ENCODE peak calls at places on chromosomes 1 and 21, in ten cellular contexts. One of them, this sample, is unnamed.

GRCh38 chr1:117527566-117528102 is 78.2 kb upstream of the TENT5C start:
- DNase-seq in adrenal gland: no peak
- DNase-seq in mucosa of descending colon: no peak
- DNase-seq in epithelial cell of esophagus: no peak
- DNase-seq in BE2C: no peak
- DNase-seq in heart right ventricle: no peak
- DNase-seq in HCT116: no peak
- DNase-seq in neural progenitor cell: no peak
- DNase-seq in fibroblast of mammary gland: peak
- DNase-seq in endothelial cell: no peak
- DNase-seq in this sample: no peak

GRCh38 chr1:218743861-218744505 is 398.8 kb downstream of the TGFB2 start:
- DNase-seq in adrenal gland: no peak
- DNase-seq in mucosa of descending colon: no peak
- DNase-seq in epithelial cell of esophagus: peak
- DNase-seq in BE2C: no peak
- DNase-seq in heart right ventricle: no peak
- DNase-seq in HCT116: no peak
- DNase-seq in neural progenitor cell: no peak
- DNase-seq in fibroblast of mammary gland: no peak
- DNase-seq in endothelial cell: no peak
- DNase-seq in this sample: no peak

GRCh38 chr1:51557168-51557567 is 38.1 kb upstream of the EPS15 start:
- DNase-seq in adrenal gland: no peak
- DNase-seq in mucosa of descending colon: no peak
- DNase-seq in epithelial cell of esophagus: no peak
- DNase-seq in BE2C: no peak
- DNase-seq in heart right ventricle: no peak
- DNase-seq in HCT116: no peak
- DNase-seq in neural progenitor cell: no peak
- DNase-seq in fibroblast of mammary gland: no peak
- DNase-seq in endothelial cell: no peak
- DNase-seq in this sample: no peak

GRCh38 chr1:63442141-63442475 is 74.7 kb downstream of the ALG6 start:
- DNase-seq in adrenal gland: no peak
- DNase-seq in mucosa of descending colon: no peak
- DNase-seq in epithelial cell of esophagus: no peak
- DNase-seq in BE2C: no peak
- DNase-seq in heart right ventricle: no peak
- DNase-seq in HCT116: no peak
- DNase-seq in neural progenitor cell: no peak
- DNase-seq in fibroblast of mammary gland: peak
- DNase-seq in endothelial cell: no peak
- DNase-seq in this sample: no peak

GRCh38 chr1:87556326-87556725 is 227.6 kb downstream of the LMO4 start:
- DNase-seq in adrenal gland: no peak
- DNase-seq in mucosa of descending colon: no peak
- DNase-seq in epithelial cell of esophagus: no peak
- DNase-seq in BE2C: no peak
- DNase-seq in heart right ventricle: no peak
- DNase-seq in HCT116: no peak
- DNase-seq in neural progenitor cell: no peak
- DNase-seq in fibroblast of mammary gland: peak
- DNase-seq in endothelial cell: no peak
- DNase-seq in this sample: no peak

GRCh38 chr1:171841931-171842723 is 829 bp downstream of the DNM3 start:
- DNase-seq in adrenal gland: peak
- DNase-seq in mucosa of descending colon: no peak
- DNase-seq in epithelial cell of esophagus: peak
- DNase-seq in BE2C: peak
- DNase-seq in heart right ventricle: peak
- DNase-seq in HCT116: no peak
- DNase-seq in neural progenitor cell: peak
- DNase-seq in fibroblast of mammary gland: peak
- DNase-seq in endothelial cell: peak
- DNase-seq in this sample: peak

GRCh38 chr21:16294128-16294527 is 564.3 kb downstream of the USP25 start:
- DNase-seq in adrenal gland: no peak
- DNase-seq in mucosa of descending colon: no peak
- DNase-seq in epithelial cell of esophagus: no peak
- DNase-seq in BE2C: no peak
- DNase-seq in heart right ventricle: no peak
- DNase-seq in HCT116: no peak
- DNase-seq in neural progenitor cell: no peak
- DNase-seq in fibroblast of mammary gland: no peak
- DNase-seq in endothelial cell: no peak
- DNase-seq in this sample: no peak

GRCh38 chr21:24738063-24738462 is 869.2 kb downstream of the MRPL39 start:
- DNase-seq in adrenal gland: no peak
- DNase-seq in mucosa of descending colon: no peak
- DNase-seq in epithelial cell of esophagus: no peak
- DNase-seq in BE2C: no peak
- DNase-seq in heart right ventricle: no peak
- DNase-seq in HCT116: no peak
- DNase-seq in neural progenitor cell: no peak
- DNase-seq in fibroblast of mammary gland: no peak
- DNase-seq in endothelial cell: no peak
- DNase-seq in this sample: no peak

GRCh38 chr1:227776277-227776676 is 39.2 kb upstream of the PRSS38 start:
- DNase-seq in adrenal gland: no peak
- DNase-seq in mucosa of descending colon: no peak
- DNase-seq in epithelial cell of esophagus: peak
- DNase-seq in BE2C: no peak
- DNase-seq in heart right ventricle: no peak
- DNase-seq in HCT116: no peak
- DNase-seq in neural progenitor cell: no peak
- DNase-seq in fibroblast of mammary gland: peak
- DNase-seq in endothelial cell: no peak
- DNase-seq in this sample: no peak

GRCh38 chr21:21102874-21103273 is 104.7 kb downstream of the NCAM2 start:
- DNase-seq in adrenal gland: no peak
- DNase-seq in mucosa of descending colon: no peak
- DNase-seq in epithelial cell of esophagus: no peak
- DNase-seq in BE2C: no peak
- DNase-seq in heart right ventricle: no peak
- DNase-seq in HCT116: no peak
- DNase-seq in neural progenitor cell: no peak
- DNase-seq in fibroblast of mammary gland: no peak
- DNase-seq in endothelial cell: no peak
- DNase-seq in this sample: no peak

GRCh38 chr21:21097425-21097824 is 99.2 kb downstream of the NCAM2 start:
- DNase-seq in adrenal gland: no peak
- DNase-seq in mucosa of descending colon: no peak
- DNase-seq in epithelial cell of esophagus: no peak
- DNase-seq in BE2C: no peak
- DNase-seq in heart right ventricle: no peak
- DNase-seq in HCT116: no peak
- DNase-seq in neural progenitor cell: no peak
- DNase-seq in fibroblast of mammary gland: no peak
- DNase-seq in endothelial cell: no peak
- DNase-seq in this sample: no peak

GRCh38 chr21:21103692-21104091 is 105.5 kb downstream of the NCAM2 start:
- DNase-seq in adrenal gland: no peak
- DNase-seq in mucosa of descending colon: no peak
- DNase-seq in epithelial cell of esophagus: no peak
- DNase-seq in BE2C: no peak
- DNase-seq in heart right ventricle: no peak
- DNase-seq in HCT116: no peak
- DNase-seq in neural progenitor cell: no peak
- DNase-seq in fibroblast of mammary gland: no peak
- DNase-seq in endothelial cell: no peak
- DNase-seq in this sample: no peak

GRCh38 chr21:21096956-21097355 is 98.7 kb downstream of the NCAM2 start:
- DNase-seq in adrenal gland: no peak
- DNase-seq in mucosa of descending colon: no peak
- DNase-seq in epithelial cell of esophagus: no peak
- DNase-seq in BE2C: no peak
- DNase-seq in heart right ventricle: no peak
- DNase-seq in HCT116: no peak
- DNase-seq in neural progenitor cell: no peak
- DNase-seq in fibroblast of mammary gland: no peak
- DNase-seq in endothelial cell: no peak
- DNase-seq in this sample: no peak

DNA sequence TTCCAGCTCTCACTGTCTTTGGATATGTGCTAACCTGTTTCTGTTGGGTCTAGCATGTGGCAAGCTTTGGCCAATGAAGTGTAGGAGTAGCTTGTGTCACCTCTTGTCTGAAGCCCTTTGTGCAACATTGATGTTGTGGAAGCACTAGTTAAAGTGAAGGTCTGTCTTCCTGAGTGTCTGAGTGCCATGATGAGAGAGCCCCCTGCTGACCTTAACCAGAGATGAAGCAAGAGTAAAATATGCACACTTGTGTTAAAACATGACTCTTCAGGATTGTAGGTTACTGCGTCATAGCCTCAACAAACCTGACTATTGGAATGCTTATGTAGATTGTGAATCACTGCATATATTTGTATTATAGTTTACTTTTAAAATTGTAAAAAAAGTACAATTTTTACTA is 103.7 kb downstream of the NCAM2 start:
- DNase-seq in adrenal gland: peak
- DNase-seq in mucosa of descending colon: no peak
- DNase-seq in epithelial cell of esophagus: no peak
- DNase-seq in BE2C: peak
- DNase-seq in heart right ventricle: no peak
- DNase-seq in HCT116: no peak
- DNase-seq in neural progenitor cell: peak
- DNase-seq in fibroblast of mammary gland: peak
- DNase-seq in endothelial cell: peak
- DNase-seq in this sample: no peak
- TF ChIP-seq CTCF in adrenal gland: peak
- TF ChIP-seq CTCF in mucosa of descending colon: no peak
- TF ChIP-seq CTCF in epithelial cell of esophagus: no peak
- TF ChIP-seq CTCF in BE2C: peak
- TF ChIP-seq CTCF in heart right ventricle: peak
- TF ChIP-seq CTCF in HCT116: no peak
- TF ChIP-seq CTCF in neural progenitor cell: peak
- TF ChIP-seq CTCF in fibroblast of mammary gland: peak
- TF ChIP-seq CTCF in endothelial cell: no peak
- TF ChIP-seq CTCF in this sample: no peak

GRCh38 chr1:67686272-67687197 is 1.5 kb downstream of the GADD45A start:
- DNase-seq in adrenal gland: peak
- DNase-seq in mucosa of descending colon: peak
- DNase-seq in epithelial cell of esophagus: peak
- DNase-seq in BE2C: peak
- DNase-seq in heart right ventricle: peak
- DNase-seq in HCT116: peak
- DNase-seq in neural progenitor cell: peak
- DNase-seq in fibroblast of mammary gland: peak
- DNase-seq in endothelial cell: peak
- DNase-seq in this sample: peak
- TF ChIP-seq CTCF in adrenal gland: no peak
- TF ChIP-seq CTCF in mucosa of descending colon: no peak
- TF ChIP-seq CTCF in epithelial cell of esophagus: no peak
- TF ChIP-seq CTCF in BE2C: peak
- TF ChIP-seq CTCF in heart right ventricle: peak
- TF ChIP-seq CTCF in HCT116: no peak
- TF ChIP-seq CTCF in neural progenitor cell: no peak
- TF ChIP-seq CTCF in fibroblast of mammary gland: no peak
- TF ChIP-seq CTCF in endothelial cell: no peak
- TF ChIP-seq CTCF in this sample: no peak

GRCh38 chr21:37461494-37461893 is 94.9 kb downstream of the DYRK1A start:
- DNase-seq in adrenal gland: no peak
- DNase-seq in mucosa of descending colon: no peak
- DNase-seq in epithelial cell of esophagus: no peak
- DNase-seq in BE2C: no peak
- DNase-seq in heart right ventricle: no peak
- DNase-seq in HCT116: no peak
- DNase-seq in neural progenitor cell: no peak
- DNase-seq in fibroblast of mammary gland: no peak
- DNase-seq in endothelial cell: no peak
- DNase-seq in this sample: peak

GRCh38 chr21:37458669-37459276 is 92.2 kb downstream of the DYRK1A start:
- DNase-seq in adrenal gland: no peak
- DNase-seq in mucosa of descending colon: no peak
- DNase-seq in epithelial cell of esophagus: no peak
- DNase-seq in BE2C: no peak
- DNase-seq in heart right ventricle: no peak
- DNase-seq in HCT116: no peak
- DNase-seq in neural progenitor cell: no peak
- DNase-seq in fibroblast of mammary gland: no peak
- DNase-seq in endothelial cell: no peak
- DNase-seq in this sample: no peak

GRCh38 chr21:37459575-37459974 is 93.0 kb downstream of the DYRK1A start:
- DNase-seq in adrenal gland: no peak
- DNase-seq in mucosa of descending colon: no peak
- DNase-seq in epithelial cell of esophagus: no peak
- DNase-seq in BE2C: no peak
- DNase-seq in heart right ventricle: no peak
- DNase-seq in HCT116: no peak
- DNase-seq in neural progenitor cell: no peak
- DNase-seq in fibroblast of mammary gland: peak
- DNase-seq in endothelial cell: no peak
- DNase-seq in this sample: no peak

GRCh38 chr21:37462087-37462861 is 95.7 kb downstream of the DYRK1A start:
- DNase-seq in adrenal gland: no peak
- DNase-seq in mucosa of descending colon: no peak
- DNase-seq in epithelial cell of esophagus: no peak
- DNase-seq in BE2C: no peak
- DNase-seq in heart right ventricle: no peak
- DNase-seq in HCT116: no peak
- DNase-seq in neural progenitor cell: peak
- DNase-seq in fibroblast of mammary gland: no peak
- DNase-seq in endothelial cell: no peak
- DNase-seq in this sample: no peak

GRCh38 chr21:37460196-37460595 is 93.6 kb downstream of the DYRK1A start:
- DNase-seq in adrenal gland: no peak
- DNase-seq in mucosa of descending colon: no peak
- DNase-seq in epithelial cell of esophagus: no peak
- DNase-seq in BE2C: no peak
- DNase-seq in heart right ventricle: no peak
- DNase-seq in HCT116: no peak
- DNase-seq in neural progenitor cell: peak
- DNase-seq in fibroblast of mammary gland: no peak
- DNase-seq in endothelial cell: peak
- DNase-seq in this sample: no peak
- TF ChIP-seq CTCF in adrenal gland: no peak
- TF ChIP-seq CTCF in mucosa of descending colon: no peak
- TF ChIP-seq CTCF in epithelial cell of esophagus: peak
- TF ChIP-seq CTCF in BE2C: peak
- TF ChIP-seq CTCF in heart right ventricle: no peak
- TF ChIP-seq CTCF in HCT116: peak
- TF ChIP-seq CTCF in neural progenitor cell: peak
- TF ChIP-seq CTCF in fibroblast of mammary gland: peak
- TF ChIP-seq CTCF in endothelial cell: no peak
- TF ChIP-seq CTCF in this sample: no peak

DNA sequence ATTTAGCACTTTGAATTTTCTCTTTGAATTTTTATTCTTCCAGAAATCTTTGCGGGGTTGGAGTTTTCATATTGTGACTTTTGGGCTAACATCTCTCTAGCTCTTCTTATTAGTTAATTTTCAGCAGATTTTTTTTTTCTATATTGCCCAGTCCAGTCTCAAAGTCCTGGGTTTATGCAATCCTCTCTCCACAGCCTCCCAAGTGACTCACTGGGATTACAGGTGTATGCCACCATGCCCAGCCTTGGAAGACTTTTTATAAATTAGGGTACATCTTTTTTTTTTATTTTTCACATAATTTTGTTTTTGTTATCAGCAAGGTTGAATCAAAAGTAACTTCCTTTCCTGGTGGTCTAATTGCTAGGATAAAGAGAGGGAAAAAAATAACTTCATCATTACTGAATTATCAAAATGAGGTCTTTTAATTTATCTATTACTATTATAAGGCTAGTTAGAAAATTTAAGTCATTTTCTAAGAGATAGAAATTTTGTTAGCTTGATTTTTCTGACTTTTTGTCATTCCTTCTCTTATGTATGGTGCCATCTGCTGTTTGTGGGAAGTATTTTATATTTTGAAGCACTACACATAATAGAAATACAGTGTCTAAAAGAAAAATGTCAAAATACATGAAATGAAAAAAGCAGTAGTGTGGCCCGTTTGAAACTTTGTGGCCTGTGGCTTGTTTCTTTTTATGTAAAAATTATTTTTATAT is 273.4 kb upstream of the CACYBP start:
- DNase-seq in adrenal gland: no peak
- DNase-seq in mucosa of descending colon: no peak
- DNase-seq in epithelial cell of esophagus: peak
- DNase-seq in BE2C: no peak
- DNase-seq in heart right ventricle: no peak
- DNase-seq in HCT116: peak
- DNase-seq in neural progenitor cell: peak
- DNase-seq in fibroblast of mammary gland: peak
- DNase-seq in endothelial cell: no peak
- DNase-seq in this sample: no peak
- TF ChIP-seq CTCF in adrenal gland: peak
- TF ChIP-seq CTCF in mucosa of descending colon: no peak
- TF ChIP-seq CTCF in epithelial cell of esophagus: peak
- TF ChIP-seq CTCF in BE2C: peak
- TF ChIP-seq CTCF in heart right ventricle: peak
- TF ChIP-seq CTCF in HCT116: peak
- TF ChIP-seq CTCF in neural progenitor cell: peak
- TF ChIP-seq CTCF in fibroblast of mammary gland: peak
- TF ChIP-seq CTCF in endothelial cell: peak
- TF ChIP-seq CTCF in this sample: peak

This sample was measured in GM13976.